ENCODE peak calls at places on chromosomes 5 and 9, in five cellular contexts. A is uterus, B is lower lobe of right lung, W is colonic mucosa, J is upper lobe of right lung. X is an unnamed sample. For H3K4me1, the result is how much of the 10 kb centered on the place peaks cover.

GRCh38 chr9:31137151-31137849 is 1247.1 kb upstream of the ACO1 start:
- DNase-seq in A (no peak), B (no peak), W (no peak), J (no peak), X (no peak)

GRCh38 chr9:1994180-1994579 is 21.0 kb upstream of the SMARCA2 start:
- DNase-seq in A (no peak), B (no peak), W (no peak), J (no peak), X (no peak)

GRCh38 chr5:98769006-98769255 is 4.5 kb upstream of the RGMB start:
- DNase-seq in A (no peak), B (peak), W (peak), J (peak), X (no peak)

GRCh38 chr9:110033869-110034268 is 174.1 kb downstream of the C9orf152 start:
- DNase-seq in A (no peak), B (no peak), W (no peak), J (no peak), X (no peak)

GRCh38 chr5:150190987-150191386 is 1.1 kb downstream of the SLC6A7 start:
- DNase-seq in A (no peak), B (no peak), W (no peak), J (no peak), X (no peak)

GRCh38 chr5:77015938-77016569 is 14.2 kb upstream of the AGGF1 start:
- DNase-seq in A (no peak), B (no peak), W (no peak), J (no peak), X (no peak)

GRCh38 chr5:141817631-141818030 is 60.6 kb downstream of the PCDH1 start:
- DNase-seq in A (no peak), B (no peak), W (no peak), J (no peak), X (no peak)

GRCh38 chr9:106878943-106879916 is 16.3 kb downstream of the ZNF462 start:
- DNase-seq in A (peak), B (no peak), W (peak), J (no peak), X (peak)

GRCh38 chr9:109319631-109320233 is 1.1 kb downstream of the EPB41L4B start:
- DNase-seq in A (no peak), B (peak), W (no peak), J (peak), X (no peak)

DNA sequence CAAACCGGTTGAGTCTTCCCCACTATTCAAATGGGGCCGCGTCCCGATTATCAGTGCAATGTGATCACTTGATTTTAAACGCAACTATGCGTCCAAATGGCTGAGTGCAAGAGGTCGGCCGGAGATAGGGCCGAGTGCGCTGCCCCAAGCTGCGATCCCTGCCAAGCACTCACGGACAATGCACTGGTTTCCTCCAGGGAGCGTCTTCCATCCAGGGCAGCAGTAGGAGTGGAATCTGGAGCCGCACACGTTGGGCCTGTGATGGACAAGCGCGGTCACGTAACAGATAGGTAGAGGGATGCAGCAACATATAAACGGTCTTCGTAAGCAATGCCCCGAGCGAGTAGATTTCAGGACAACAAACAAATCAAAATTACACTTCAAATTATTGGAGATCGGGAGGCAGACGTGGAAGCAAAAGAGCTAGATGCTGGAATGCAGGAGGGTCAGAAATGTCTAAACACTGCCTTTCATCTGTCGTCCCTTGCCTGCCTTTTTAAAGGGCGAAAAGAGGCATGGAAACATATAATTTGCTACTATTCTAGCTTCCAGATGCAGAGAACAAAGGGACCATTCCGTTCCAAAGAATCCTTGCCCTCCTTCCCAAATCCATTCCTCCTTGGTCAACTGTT is 1.7 kb downstream of the FBN2 start:
- DNase-seq in A (no peak), B (no peak), W (no peak), J (no peak), X (no peak)
- TF ChIP-seq CTCF in A (no peak), B (no peak), W (no peak), J (no peak), X (no peak)

DNA sequence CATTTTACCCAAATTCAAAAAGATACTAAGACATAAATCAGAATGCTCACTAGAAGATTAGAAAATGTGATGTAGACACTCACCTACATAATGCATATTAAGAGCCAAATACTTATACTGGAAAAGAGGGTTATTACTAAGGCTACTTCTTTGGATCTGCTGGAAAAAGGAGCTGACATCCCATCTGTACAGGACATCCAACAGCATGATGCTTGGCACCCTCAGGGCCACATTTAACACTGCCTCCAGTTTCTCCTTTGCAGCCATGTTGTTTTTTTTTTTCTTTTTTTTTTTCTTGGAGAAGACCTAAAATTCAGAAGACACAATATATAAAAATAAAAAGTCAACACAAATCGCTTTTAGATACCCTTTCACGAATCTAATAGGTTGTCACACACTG is 6.0 kb downstream of the RNF145 start:
- DNase-seq in A (no peak), B (no peak), W (no peak), J (no peak), X (no peak)
- H3K4me1 ChIP-seq in A (under half), B (half or more), W (under half), J (under half), X (under half)

GRCh38 chr5:67844937-67845336 is 370.6 kb upstream of the PIK3R1 start:
- DNase-seq in A (no peak), B (no peak), W (no peak), J (no peak), X (no peak)

DNA sequence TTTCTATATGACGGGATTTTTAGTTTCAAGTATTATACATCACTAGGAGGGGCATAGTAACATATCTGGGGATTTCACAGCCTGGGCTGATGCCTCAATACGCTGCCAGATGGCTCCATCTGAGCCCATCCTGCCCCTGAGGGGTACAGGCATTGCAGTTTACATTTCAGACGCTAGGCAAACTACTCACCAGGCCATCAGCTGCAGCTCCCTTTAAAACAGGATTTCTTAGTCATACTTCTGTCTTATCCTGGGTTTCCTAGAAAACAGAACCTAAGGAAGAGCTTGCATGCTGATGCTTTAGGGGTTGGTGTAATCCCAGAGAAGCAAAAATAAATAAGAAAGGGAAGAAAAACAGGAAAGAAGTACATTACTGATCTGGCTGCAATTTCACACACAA is 372.8 kb upstream of the PIK3R1 start:
- DNase-seq in A (no peak), B (no peak), W (no peak), J (no peak), X (no peak)
- TF ChIP-seq CTCF in A (no peak), B (no peak), W (no peak), J (no peak), X (no peak)

GRCh38 chr5:143170977-143171376 is 232.5 kb downstream of the NR3C1 start:
- DNase-seq in A (no peak), B (no peak), W (no peak), J (no peak), X (no peak)

GRCh38 chr5:143170104-143170503 is 233.4 kb downstream of the NR3C1 start:
- DNase-seq in A (no peak), B (no peak), W (no peak), J (no peak), X (no peak)

GRCh38 chr5:143168171-143168681 is 235.3 kb downstream of the NR3C1 start:
- DNase-seq in A (no peak), B (no peak), W (no peak), J (no peak), X (no peak)

GRCh38 chr5:143166661-143167420 is 236.6 kb downstream of the NR3C1 start:
- DNase-seq in A (no peak), B (no peak), W (peak), J (no peak), X (no peak)

DNA sequence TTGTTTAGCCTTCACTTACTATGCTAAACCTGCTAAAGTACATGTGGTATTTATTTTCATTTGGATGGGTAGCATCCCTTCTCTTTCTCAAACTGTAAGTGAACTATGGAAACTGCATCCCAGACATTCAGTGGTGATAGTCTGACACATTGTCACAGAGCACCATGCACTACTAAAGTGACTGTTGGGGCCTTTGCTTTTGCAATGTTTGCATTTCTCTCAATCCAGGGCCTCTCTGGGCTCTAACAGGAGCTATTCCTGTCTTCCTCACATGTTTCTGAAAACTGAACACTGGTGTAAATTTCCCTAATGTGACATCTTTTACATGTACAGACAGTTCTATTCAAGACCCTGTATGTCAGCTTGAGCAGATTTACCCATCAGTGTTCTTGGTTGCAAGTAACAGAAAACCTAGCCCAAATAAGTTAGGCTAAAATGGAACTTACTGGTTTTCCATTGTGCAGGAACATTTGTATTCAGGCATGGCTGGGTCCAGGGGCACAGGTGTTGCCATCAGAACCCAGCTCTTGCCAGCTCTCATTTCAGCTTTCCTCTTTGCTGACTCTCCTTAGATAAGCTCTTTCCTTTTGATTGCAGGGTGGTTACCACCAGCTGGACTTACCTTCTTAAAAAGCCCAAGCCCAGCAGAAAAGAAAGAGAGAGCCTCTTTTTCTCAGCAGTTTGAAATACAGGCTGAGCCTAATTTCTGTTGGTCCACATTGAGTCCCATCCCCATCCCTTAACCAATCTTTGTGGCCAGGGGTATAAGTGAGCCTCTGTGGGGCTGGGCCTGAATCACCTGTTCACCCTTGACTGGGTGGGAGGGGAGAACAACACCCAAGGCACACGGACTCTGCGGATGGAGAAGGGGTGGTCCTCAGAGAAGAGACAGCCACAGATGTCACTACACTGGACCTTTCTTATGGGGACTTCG is 234.3 kb downstream of the NR3C1 start:
- DNase-seq in A (no peak), B (no peak), W (no peak), J (no peak), X (no peak)
- H3K4me1 ChIP-seq in A (under half), B (under half), W (under half), J (under half), X (under half)

DNA sequence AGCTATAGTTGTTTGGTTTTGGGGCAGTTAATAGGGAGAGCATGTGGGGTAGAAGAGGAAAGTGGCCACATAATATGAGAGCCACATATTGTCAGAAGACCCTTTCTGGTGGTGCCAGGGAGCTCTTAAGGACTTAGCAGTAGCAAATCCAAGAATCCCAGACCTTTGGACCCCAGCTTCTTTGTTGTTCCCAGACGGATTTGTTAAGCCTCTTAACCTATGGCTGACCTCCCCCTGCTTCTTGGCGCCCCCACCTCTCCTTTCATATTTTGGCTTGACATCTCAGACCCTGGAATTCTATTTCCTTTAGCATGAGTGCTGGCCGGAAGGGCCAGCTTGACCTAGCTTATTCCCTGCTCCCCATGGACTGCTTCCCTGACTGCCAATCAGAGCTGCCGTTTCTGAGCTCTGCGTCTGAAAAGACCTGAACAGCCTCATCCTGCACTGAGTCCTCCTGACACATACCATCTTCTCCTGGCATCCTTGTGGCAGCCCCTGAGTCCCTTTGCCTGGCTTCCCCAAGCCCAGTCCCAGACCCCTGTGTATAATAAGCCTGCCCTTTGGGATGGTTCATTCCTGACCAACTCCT is 116.3 kb downstream of the PRKACG start:
- DNase-seq in A (no peak), B (no peak), W (no peak), J (no peak), X (no peak)
- TF ChIP-seq CTCF in A (no peak), B (no peak), W (no peak), J (no peak), X (no peak)

GRCh38 chr5:168910874-168911273 is 331.7 kb upstream of the PANK3 start:
- DNase-seq in A (no peak), B (no peak), W (no peak), J (no peak), X (no peak)

GRCh38 chr5:168917947-168918600 is 338.9 kb upstream of the PANK3 start:
- DNase-seq in A (no peak), B (no peak), W (no peak), J (no peak), X (no peak)

GRCh38 chr5:168916852-168917251 is 337.7 kb upstream of the PANK3 start:
- DNase-seq in A (no peak), B (no peak), W (no peak), J (no peak), X (no peak)

GRCh38 chr5:168920019-168920813 is 341.0 kb upstream of the PANK3 start:
- DNase-seq in A (no peak), B (peak), W (no peak), J (no peak), X (no peak)

DNA sequence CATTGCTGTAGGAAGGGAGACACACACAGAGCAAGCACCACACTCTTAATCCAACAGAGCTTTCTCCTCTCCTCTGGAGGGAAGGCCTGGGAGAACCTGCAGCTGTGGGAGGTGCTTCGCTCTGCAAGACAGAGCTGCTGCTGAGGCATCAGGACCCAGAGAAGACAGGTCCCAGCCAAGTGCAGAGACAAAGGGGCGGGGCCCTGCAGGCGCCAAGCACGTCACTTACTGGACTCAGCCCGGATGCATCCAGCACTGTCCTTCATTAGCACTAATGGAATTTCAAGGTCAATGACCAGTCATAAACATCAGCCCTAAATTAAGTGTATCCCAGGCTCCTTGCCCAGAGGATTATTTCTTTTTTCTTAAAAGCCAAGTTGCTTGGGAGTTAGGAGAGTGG is 337.1 kb upstream of the PANK3 start:
- DNase-seq in A (peak), B (no peak), W (peak), J (peak), X (peak)
- H3K4me1 ChIP-seq in A (under half), B (under half), W (under half), J (under half), X (under half)

DNA sequence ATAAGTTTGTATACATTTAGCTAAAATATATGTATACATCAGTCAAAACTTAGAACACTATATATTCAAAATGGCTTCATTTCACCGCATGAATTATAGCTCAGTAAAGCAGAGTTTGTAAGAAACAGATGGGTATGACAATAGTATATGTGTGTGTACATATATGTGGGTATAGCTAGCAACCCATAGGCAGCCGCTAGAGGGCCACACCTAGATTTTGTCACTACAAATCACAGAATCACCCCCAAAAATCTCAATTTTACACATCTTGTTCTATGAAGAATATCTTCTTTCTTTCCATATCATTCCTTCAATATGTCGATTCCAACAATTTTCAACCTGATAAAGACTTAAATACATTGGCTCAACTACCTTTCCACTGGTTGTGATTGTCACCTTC is 357.8 kb upstream of the CCNG1 start:
- DNase-seq in A (no peak), B (no peak), W (no peak), J (no peak), X (no peak)
- TF ChIP-seq CTCF in A (no peak), B (no peak), W (no peak), J (no peak), X (no peak)